ENCODE peak calls at places on chromosomes 2 and 18, in seven cellular contexts. M, B, Q, U, C, J and N are unnamed samples.

GRCh38 chr2:43495727-43496126 is 100.1 kb downstream of the THADA start:
- DNase-seq in M (no peak), B (peak), Q (no peak), U (no peak), C (peak), J (no peak), N (no peak)

GRCh38 chr2:54975175-54975574 is 75.1 kb downstream of the RTN4 start:
- DNase-seq in M (no peak), B (no peak), Q (no peak), U (no peak), C (no peak), J (no peak), N (no peak)

GRCh38 chr18:27223570-27224340 is 38.6 kb upstream of the CHST9 start:
- DNase-seq in M (peak), B (no peak), Q (no peak), U (no peak), C (peak), J (no peak), N (peak)

GRCh38 chr2:10534514-10535250 is 86.6 kb upstream of the ODC1 start:
- DNase-seq in M (no peak), B (peak), Q (no peak), U (peak), C (peak), J (no peak), N (peak)

GRCh38 chr2:20313659-20314058 is 37.0 kb downstream of the PUM2 start:
- DNase-seq in M (no peak), B (peak), Q (no peak), U (peak), C (no peak), J (no peak), N (no peak)

GRCh38 chr2:80473806-80474205 is 169.3 kb upstream of the LRRTM1 start:
- DNase-seq in M (no peak), B (no peak), Q (no peak), U (no peak), C (no peak), J (no peak), N (no peak)

GRCh38 chr2:29322011-29322410 is 206.8 kb downstream of the CLIP4 start:
- DNase-seq in M (no peak), B (no peak), Q (no peak), U (no peak), C (no peak), J (no peak), N (no peak)

GRCh38 chr2:75146903-75147332 is 52.4 kb downstream of the TACR1 start:
- DNase-seq in M (no peak), B (peak), Q (no peak), U (peak), C (peak), J (no peak), N (no peak)

GRCh38 chr18:5418985-5419495 is 123.5 kb upstream of the ZBTB14 start:
- DNase-seq in M (no peak), B (no peak), Q (no peak), U (no peak), C (no peak), J (no peak), N (no peak)

GRCh38 chr2:48320747-48321146 is 209.2 kb upstream of the STON1 start:
- DNase-seq in M (no peak), B (no peak), Q (no peak), U (peak), C (no peak), J (no peak), N (no peak)

GRCh38 chr2:36805635-36806224 is 109.2 kb downstream of the VIT start:
- DNase-seq in M (no peak), B (no peak), Q (no peak), U (no peak), C (no peak), J (no peak), N (no peak)

GRCh38 chr18:46623541-46623940 is 33.5 kb downstream of the LOXHD1 start:
- DNase-seq in M (no peak), B (no peak), Q (no peak), U (no peak), C (no peak), J (no peak), N (no peak)

GRCh38 chr18:57544958-57545661 is 41.4 kb downstream of the FECH start:
- DNase-seq in M (no peak), B (no peak), Q (no peak), U (no peak), C (peak), J (no peak), N (no peak)

GRCh38 chr18:500556-501405 is at the start of gene COLEC12:
- DNase-seq in M (no peak), B (no peak), Q (peak), U (peak), C (peak), J (no peak), N (peak)

GRCh38 chr2:104658840-104659591 is 194.9 kb upstream of the POU3F3 start:
- DNase-seq in M (peak), B (no peak), Q (peak), U (no peak), C (no peak), J (peak), N (peak)

GRCh38 chr18:23992119-23992940 is 22.2 kb upstream of the TTC39C start:
- DNase-seq in M (no peak), B (peak), Q (no peak), U (no peak), C (no peak), J (no peak), N (no peak)

GRCh38 chr2:106065268-106065982 is 128.7 kb downstream of the UXS1 start:
- DNase-seq in M (no peak), B (no peak), Q (no peak), U (no peak), C (no peak), J (no peak), N (peak)

GRCh38 chr2:9179572-9180201 is 26.9 kb upstream of the ASAP2 start:
- DNase-seq in M (no peak), B (peak), Q (no peak), U (peak), C (peak), J (no peak), N (no peak)

GRCh38 chr2:202025816-202026215 is 7.8 kb upstream of the FZD7 start:
- DNase-seq in M (no peak), B (no peak), Q (no peak), U (no peak), C (no peak), J (no peak), N (no peak)

GRCh38 chr2:120444691-120445240 is 98.8 kb downstream of the INHBB start:
- DNase-seq in M (no peak), B (no peak), Q (no peak), U (no peak), C (no peak), J (no peak), N (no peak)

GRCh38 chr2:42141687-42142475 is 27.3 kb upstream of the EML4 start:
- DNase-seq in M (peak), B (peak), Q (no peak), U (peak), C (peak), J (no peak), N (peak)

GRCh38 chr18:28831476-28831875 is 654.5 kb upstream of the CDH2 start:
- DNase-seq in M (no peak), B (peak), Q (no peak), U (no peak), C (peak), J (no peak), N (no peak)

GRCh38 chr2:121969155-121969554 is 213.7 kb downstream of the TSN start:
- DNase-seq in M (no peak), B (no peak), Q (no peak), U (no peak), C (no peak), J (no peak), N (no peak)

GRCh38 chr18:79320216-79320615 is 75.5 kb upstream of the NFATC1 start:
- DNase-seq in M (no peak), B (no peak), Q (no peak), U (no peak), C (no peak), J (no peak), N (no peak)

GRCh38 chr18:35143615-35144596 is 96.9 kb upstream of the ZNF397 start:
- DNase-seq in M (peak), B (peak), Q (peak), U (peak), C (peak), J (peak), N (peak)

GRCh38 chr2:38731090-38731489 is 20.1 kb downstream of the SRSF7 start:
- DNase-seq in M (no peak), B (no peak), Q (no peak), U (no peak), C (no peak), J (no peak), N (no peak)

GRCh38 chr2:72077702-72078169 is 69.9 kb downstream of the CYP26B1 start:
- DNase-seq in M (no peak), B (no peak), Q (no peak), U (no peak), C (no peak), J (no peak), N (no peak)

GRCh38 chr18:34893239-34893638 is 148.0 kb upstream of the MAPRE2 start:
- DNase-seq in M (no peak), B (no peak), Q (no peak), U (no peak), C (no peak), J (no peak), N (no peak)

GRCh38 chr2:86297382-86298147 is 39.9 kb downstream of the REEP1 start:
- DNase-seq in M (peak), B (no peak), Q (no peak), U (no peak), C (no peak), J (no peak), N (peak)

GRCh38 chr2:202098336-202098735 is 25.3 kb downstream of the KIAA2012 start:
- DNase-seq in M (no peak), B (peak), Q (no peak), U (peak), C (peak), J (no peak), N (no peak)

GRCh38 chr2:160574472-160575140 is 81.0 kb upstream of the RBMS1 start:
- DNase-seq in M (no peak), B (peak), Q (no peak), U (peak), C (peak), J (no peak), N (peak)
- H3K23ac ChIP-seq in M (no peak), B (no peak), Q (no peak), U (no peak), C (no peak), J (no peak), N (no peak)

GRCh38 chr2:52933878-52934277 is 833.7 kb upstream of the CHAC2 start:
- DNase-seq in M (no peak), B (peak), Q (no peak), U (no peak), C (peak), J (no peak), N (no peak)
- H3K27ac ChIP-seq in M (no peak), B (peak), Q (no peak), U (peak), C (no peak), J (no peak), N (no peak)

GRCh38 chr2:128498589-128498988 is 179.9 kb upstream of the HS6ST1 start:
- DNase-seq in M (no peak), B (no peak), Q (no peak), U (no peak), C (no peak), J (no peak), N (no peak)
- H3K4ac ChIP-seq in M (no peak), B (no peak), Q (no peak), U (no peak), C (no peak), J (no peak), N (no peak)

GRCh38 chr2:135248611-135249010 is 196.5 kb downstream of the RAB3GAP1 start:
- DNase-seq in M (no peak), B (no peak), Q (no peak), U (no peak), C (peak), J (no peak), N (no peak)

GRCh38 chr2:135245055-135245454 is 193.0 kb downstream of the RAB3GAP1 start:
- DNase-seq in M (no peak), B (peak), Q (no peak), U (peak), C (peak), J (no peak), N (peak)

DNA sequence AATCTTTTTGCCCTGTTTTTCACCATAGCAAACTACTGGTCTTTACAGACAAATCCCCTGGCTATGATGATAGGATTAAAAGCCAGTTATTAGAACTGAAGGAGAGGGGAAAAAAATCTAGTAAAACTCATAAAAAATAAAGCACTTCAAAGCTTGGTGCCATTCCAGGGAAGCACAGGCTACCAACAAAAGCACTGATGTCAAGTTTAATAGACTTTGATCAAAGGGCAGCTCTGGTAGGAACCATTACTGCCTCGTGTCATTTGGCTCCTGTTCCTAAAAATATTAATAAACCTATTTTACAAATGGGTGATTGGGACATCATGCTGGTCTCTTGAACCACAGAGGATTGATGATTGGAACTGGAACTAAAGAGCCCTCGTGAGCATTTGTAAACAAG is 194.8 kb downstream of the RAB3GAP1 start:
- DNase-seq in M (no peak), B (no peak), Q (no peak), U (no peak), C (no peak), J (no peak), N (no peak)
- H3K23ac ChIP-seq in M (no peak), B (no peak), Q (no peak), U (no peak), C (no peak), J (no peak), N (no peak)

GRCh38 chr2:183998797-183999190 is 599.5 kb upstream of the ZNF804A start:
- DNase-seq in M (no peak), B (no peak), Q (no peak), U (no peak), C (peak), J (no peak), N (peak)

GRCh38 chr2:183996825-183997823 is 601.2 kb upstream of the ZNF804A start:
- DNase-seq in M (no peak), B (no peak), Q (no peak), U (no peak), C (no peak), J (no peak), N (peak)

GRCh38 chr2:183995632-183996031 is 602.7 kb upstream of the ZNF804A start:
- DNase-seq in M (no peak), B (no peak), Q (no peak), U (peak), C (peak), J (no peak), N (peak)

GRCh38 chr2:183993052-183993451 is 605.3 kb upstream of the ZNF804A start:
- DNase-seq in M (no peak), B (no peak), Q (no peak), U (no peak), C (no peak), J (no peak), N (no peak)

DNA sequence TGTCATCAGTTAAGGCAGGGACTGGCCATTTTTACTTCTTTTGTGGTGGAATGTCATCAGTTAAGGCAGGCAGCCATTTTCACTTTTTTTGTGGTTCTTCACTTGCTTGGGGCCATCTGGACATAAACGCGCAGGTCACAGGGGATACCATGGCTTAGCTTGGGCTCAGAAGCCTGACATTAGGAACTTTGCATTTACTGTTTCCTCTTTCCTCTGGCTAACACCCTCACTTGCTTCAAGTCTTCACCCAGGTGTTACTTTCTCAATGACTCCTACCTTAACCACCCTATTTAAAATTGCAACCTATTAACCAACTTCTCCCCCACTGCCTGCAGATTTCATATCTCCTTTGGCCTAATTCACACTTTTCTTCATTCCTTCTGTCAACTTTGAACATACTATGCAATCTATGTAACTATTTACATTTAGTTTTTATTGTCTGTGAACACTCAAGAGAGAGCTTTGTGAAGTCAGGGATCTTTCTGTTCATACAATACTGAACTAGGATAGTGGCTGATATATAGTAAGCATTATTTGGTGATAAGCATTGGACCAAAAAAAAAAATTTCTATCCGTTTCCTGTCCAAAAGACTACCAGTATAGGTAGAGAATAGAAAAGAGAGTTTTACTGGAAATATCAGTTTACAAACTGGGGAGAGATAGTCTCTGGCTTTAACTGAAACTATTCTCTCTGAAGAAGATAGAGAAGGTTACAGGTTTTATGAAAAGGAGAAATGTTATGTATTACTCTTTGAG is 600.1 kb upstream of the ZNF804A start:
- DNase-seq in M (no peak), B (no peak), Q (no peak), U (no peak), C (no peak), J (no peak), N (peak)
- H3K27ac ChIP-seq in M (no peak), B (no peak), Q (no peak), U (no peak), C (peak), J (no peak), N (peak)

GRCh38 chr2:176100547-176101140 is 1.0 kb downstream of the HOXD12 start:
- DNase-seq in M (peak), B (no peak), Q (no peak), U (no peak), C (no peak), J (no peak), N (no peak)

GRCh38 chr2:176101862-176102261 is 2.3 kb downstream of the HOXD12 start:
- DNase-seq in M (peak), B (no peak), Q (no peak), U (no peak), C (no peak), J (no peak), N (no peak)

GRCh38 chr2:176103634-176104337 is 3.3 kb upstream of the HOXD11 start:
- DNase-seq in M (peak), B (no peak), Q (no peak), U (no peak), C (no peak), J (no peak), N (no peak)

GRCh38 chr2:176101216-176101845 is 1.7 kb downstream of the HOXD12 start:
- DNase-seq in M (no peak), B (no peak), Q (no peak), U (no peak), C (no peak), J (no peak), N (no peak)

GRCh38 chr2:176102309-176102866 is 2.8 kb downstream of the HOXD12 start:
- DNase-seq in M (no peak), B (no peak), Q (no peak), U (no peak), C (no peak), J (no peak), N (no peak)
- H3K4ac ChIP-seq in M (no peak), B (no peak), Q (no peak), U (no peak), C (no peak), J (no peak), N (no peak)

GRCh38 chr18:37640504-37640903 is 74.9 kb upstream of the CELF4 start:
- DNase-seq in M (no peak), B (no peak), Q (no peak), U (no peak), C (no peak), J (no peak), N (peak)

GRCh38 chr18:37639846-37640245 is 74.2 kb upstream of the CELF4 start:
- DNase-seq in M (no peak), B (no peak), Q (no peak), U (no peak), C (peak), J (no peak), N (peak)

GRCh38 chr18:37634516-37634915 is 68.9 kb upstream of the CELF4 start:
- DNase-seq in M (no peak), B (no peak), Q (no peak), U (no peak), C (no peak), J (no peak), N (no peak)

GRCh38 chr18:37637451-37637850 is 71.9 kb upstream of the CELF4 start:
- DNase-seq in M (no peak), B (no peak), Q (no peak), U (no peak), C (no peak), J (no peak), N (no peak)

DNA sequence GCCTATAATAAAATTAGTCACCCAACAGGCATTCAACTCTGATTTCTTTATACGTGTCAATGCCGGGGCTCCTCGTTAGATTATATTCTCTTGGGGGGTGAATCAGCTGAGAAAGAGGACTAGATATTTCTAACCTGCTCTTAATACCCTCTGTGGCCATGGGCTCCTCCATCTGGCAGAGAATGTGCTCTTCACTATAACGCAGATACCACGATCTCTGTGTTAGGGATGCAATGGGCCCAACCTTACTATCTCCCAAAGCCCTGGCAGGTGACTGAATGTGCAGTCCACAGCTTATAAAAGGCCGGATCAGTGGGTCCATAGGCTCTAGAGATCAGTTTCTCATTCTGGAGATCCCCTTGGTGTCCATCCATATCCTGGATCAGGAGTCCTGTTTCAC is 71.2 kb upstream of the CELF4 start:
- DNase-seq in M (no peak), B (no peak), Q (no peak), U (no peak), C (no peak), J (no peak), N (no peak)
- H3K23ac ChIP-seq in M (no peak), B (no peak), Q (no peak), U (no peak), C (no peak), J (no peak), N (no peak)

GRCh38 chr2:207088839-207089238 is 76.9 kb downstream of the KLF7 start:
- DNase-seq in M (no peak), B (no peak), Q (no peak), U (no peak), C (no peak), J (no peak), N (no peak)
- H3K27ac ChIP-seq in M (no peak), B (no peak), Q (no peak), U (no peak), C (no peak), J (no peak), N (no peak)

GRCh38 chr18:48986851-48987761 is 36.3 kb upstream of the SMAD7 start:
- DNase-seq in M (no peak), B (no peak), Q (no peak), U (no peak), C (no peak), J (no peak), N (no peak)

GRCh38 chr18:48990497-48991298 is 39.9 kb upstream of the SMAD7 start:
- DNase-seq in M (peak), B (peak), Q (no peak), U (peak), C (peak), J (no peak), N (peak)

GRCh38 chr18:48989304-48990284 is 38.8 kb upstream of the SMAD7 start:
- DNase-seq in M (no peak), B (peak), Q (no peak), U (peak), C (no peak), J (no peak), N (no peak)

GRCh38 chr18:48987821-48988220 is 37.1 kb upstream of the SMAD7 start:
- DNase-seq in M (no peak), B (no peak), Q (no peak), U (no peak), C (no peak), J (no peak), N (no peak)

GRCh38 chr18:48988508-48989303 is 37.9 kb upstream of the SMAD7 start:
- DNase-seq in M (no peak), B (no peak), Q (no peak), U (no peak), C (no peak), J (no peak), N (no peak)
- H3K4ac ChIP-seq in M (no peak), B (peak), Q (no peak), U (no peak), C (no peak), J (no peak), N (no peak)